ENCODE peak calls at places on chromosomes 12 and 14, in six cellular contexts. C is fibroblast of lung; Y is PC-9; S is CD8-positive, alpha-beta T cell; T is heart left ventricle; D is right atrium auricular region. O is an unnamed sample.

GRCh38 chr14:76500011-76500410 is 124.1 kb downstream of the ESRRB start:
- DNase-seq in C (peak; percentile 62), Y (no peak), S (no peak), T (no peak), D (no peak), O (peak; percentile 17)

GRCh38 chr12:77384941-77385340 is 319.6 kb upstream of the E2F7 start:
- DNase-seq in C (peak; percentile 21), Y (no peak), S (no peak), T (no peak), D (no peak), O (no peak)

GRCh38 chr14:93683241-93683640 is 105.0 kb downstream of the PRIMA1 start:
- DNase-seq in C (no peak), Y (no peak), S (no peak), T (no peak), D (no peak), O (peak; percentile 14)

GRCh38 chr12:124036117-124037109 is 63.4 kb downstream of the ZNF664 start:
- DNase-seq in C (peak; percentile 46), Y (no peak), S (peak; percentile 20), T (no peak), D (peak; percentile 13), O (peak; percentile 50)

GRCh38 chr14:50061664-50062437 is 54.5 kb downstream of the VCPKMT start:
- DNase-seq in C (peak; percentile 61), Y (peak; percentile 73), S (peak; percentile 64), T (peak; percentile 76), D (no peak), O (peak; percentile 12)

GRCh38 chr12:103737881-103738280 is 103.2 kb downstream of the NT5DC3 start:
- DNase-seq in C (no peak), Y (no peak), S (no peak), T (no peak), D (no peak), O (no peak)

GRCh38 chr12:64699504-64700115 is 59.6 kb downstream of the GNS start:
- DNase-seq in C (no peak), Y (no peak), S (no peak), T (peak; percentile 68), D (no peak), O (no peak)

GRCh38 chr12:130448044-130448821 is 110.5 kb downstream of the PIWIL1 start:
- DNase-seq in C (no peak), Y (no peak), S (no peak), T (peak; percentile 57), D (no peak), O (no peak)

GRCh38 chr12:40336573-40337199 is 111.9 kb downstream of the LRRK2 start:
- DNase-seq in C (peak; percentile 4), Y (no peak), S (no peak), T (no peak), D (no peak), O (peak; percentile 37)

GRCh38 chr14:105528859-105529505 is 2.6 kb downstream of the TMEM121 start:
- DNase-seq in C (no peak), Y (no peak), S (no peak), T (no peak), D (no peak), O (no peak)

GRCh38 chr14:76773956-76774355 is 12.7 kb downstream of the VASH1 start:
- DNase-seq in C (no peak), Y (no peak), S (no peak), T (no peak), D (peak; percentile 54), O (no peak)

GRCh38 chr14:100982764-100983163 is 79.2 kb upstream of the RTL1 start:
- DNase-seq in C (peak; percentile 60), Y (no peak), S (no peak), T (no peak), D (no peak), O (peak; percentile 13)

GRCh38 chr14:35929171-35929570 is 103.0 kb downstream of the BRMS1L start:
- DNase-seq in C (no peak), Y (no peak), S (no peak), T (no peak), D (no peak), O (no peak)
- TF ChIP-seq CTCF in C (no peak), Y (no peak), S (no peak), T (no peak), D (no peak), O (no peak)

DNA sequence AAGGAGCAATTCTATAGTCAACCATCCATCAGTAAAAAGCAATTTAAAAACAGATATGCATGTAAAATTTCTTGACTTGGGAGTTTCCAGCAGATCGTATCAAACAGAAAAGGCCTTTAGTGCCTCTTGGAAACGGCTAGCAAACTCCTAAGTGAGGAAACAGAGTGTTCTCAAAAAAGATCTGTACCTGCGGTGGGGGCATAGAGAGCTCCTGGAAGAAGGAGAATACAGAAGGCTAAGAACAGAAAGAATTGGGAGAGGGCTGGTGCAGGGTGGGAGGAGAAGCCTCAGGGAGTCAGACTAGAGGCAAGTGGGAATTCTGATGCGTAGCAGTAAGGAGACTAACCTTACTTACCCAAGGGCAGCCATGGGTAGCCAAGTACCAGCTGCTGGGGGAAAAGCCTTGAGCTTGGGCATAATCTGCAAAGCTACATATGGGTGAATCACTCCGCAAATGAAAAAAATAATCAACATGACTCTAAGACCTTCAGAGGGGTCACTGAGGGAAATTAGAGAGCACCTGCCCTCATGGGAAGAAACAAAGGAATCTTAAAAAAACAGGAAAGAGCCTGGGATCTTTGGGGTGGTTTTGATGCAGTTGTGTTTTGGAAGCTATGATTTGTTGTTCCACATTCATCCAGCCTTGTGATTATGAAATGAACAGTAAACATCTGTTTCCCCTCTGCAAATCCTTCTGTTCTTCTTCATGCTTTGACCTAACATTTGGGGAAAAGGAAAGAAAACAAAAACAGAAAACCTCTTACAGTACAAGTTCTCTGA is 10.4 kb downstream of the RHOJ start:
- DNase-seq in C (no peak), Y (no peak), S (no peak), T (no peak), D (no peak), O (no peak)
- H3K27ac ChIP-seq in C (no peak overlapping the region), Y (no peak overlapping the region), S (no peak overlapping the region), T (no peak overlapping the region), D (peak overlapping the region; percentile 35), O (no peak overlapping the region)

GRCh38 chr14:51206462-51206861 is 33.6 kb upstream of the TMX1 start:
- DNase-seq in C (no peak), Y (no peak), S (no peak), T (no peak), D (no peak), O (no peak)

GRCh38 chr14:51201890-51202289 is 38.2 kb upstream of the TMX1 start:
- DNase-seq in C (no peak), Y (no peak), S (no peak), T (no peak), D (no peak), O (no peak)

GRCh38 chr14:51205486-51205885 is 34.6 kb upstream of the TMX1 start:
- DNase-seq in C (no peak), Y (no peak), S (no peak), T (no peak), D (no peak), O (no peak)

GRCh38 chr14:51203881-51204280 is 36.2 kb upstream of the TMX1 start:
- DNase-seq in C (no peak), Y (no peak), S (no peak), T (no peak), D (no peak), O (no peak)

GRCh38 chr14:51202914-51203665 is 37.0 kb upstream of the TMX1 start:
- DNase-seq in C (no peak), Y (no peak), S (no peak), T (no peak), D (no peak), O (no peak)
- TF ChIP-seq CTCF in C (no peak), Y (no peak), S (no peak), T (no peak), D (no peak), O (no peak)

DNA sequence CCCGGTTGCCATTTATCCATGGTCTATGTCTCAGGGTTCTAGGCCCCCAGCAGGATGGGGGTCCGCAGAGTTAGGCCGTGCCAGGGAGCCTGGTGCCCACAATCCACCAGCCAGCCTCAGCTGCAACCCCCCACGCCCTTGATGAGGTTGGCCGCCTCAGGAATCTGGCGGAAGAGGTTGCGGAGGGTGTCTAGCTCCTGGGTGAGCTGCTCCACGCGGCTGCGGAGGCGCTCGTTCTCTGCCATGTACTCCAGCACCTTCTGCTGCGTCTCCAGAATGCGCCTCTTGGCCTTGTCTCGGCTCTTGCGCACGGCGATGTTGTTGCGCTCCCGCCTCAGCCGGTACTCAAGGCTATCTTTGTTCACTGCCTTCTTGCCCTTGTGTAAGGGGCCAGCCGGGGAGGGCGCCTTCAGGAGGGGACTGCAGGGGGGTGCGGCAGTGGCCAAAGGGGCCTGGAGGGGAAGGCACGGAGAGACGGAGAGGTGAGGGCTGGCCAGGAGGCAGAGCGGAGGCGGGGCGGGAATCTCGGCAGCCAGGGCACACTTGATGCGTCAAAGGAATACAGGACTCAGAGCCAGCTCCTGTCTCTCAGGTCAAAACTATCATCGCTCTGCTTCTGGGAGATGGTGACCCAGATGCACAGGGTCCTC is 1.6 kb downstream of the CEBPE start:
- DNase-seq in C (no peak), Y (no peak), S (no peak), T (no peak), D (no peak), O (no peak)
- H3K27ac ChIP-seq in C (no peak overlapping the region), Y (no peak overlapping the region), S (peak overlapping the region; percentile 59), T (no peak overlapping the region), D (no peak overlapping the region), O (no peak overlapping the region)

GRCh38 chr12:93896427-93896826 is 219.3 kb downstream of the CRADD start:
- DNase-seq in C (peak; percentile 35), Y (no peak), S (no peak), T (no peak), D (no peak), O (no peak)
- TF ChIP-seq CTCF in C (no peak), Y (no peak), S (no peak), T (peak; percentile 5), D (no peak), O (no peak)

GRCh38 chr12:115640929-115641328 is 636.6 kb downstream of the MED13L start:
- DNase-seq in C (peak; percentile 69), Y (no peak), S (no peak), T (no peak), D (no peak), O (no peak)
- H3K27ac ChIP-seq in C (no peak overlapping the region), Y (no peak overlapping the region), S (no peak overlapping the region), T (no peak overlapping the region), D (no peak overlapping the region), O (no peak overlapping the region)

GRCh38 chr12:118582863-118583262 is 206.5 kb downstream of the SUDS3 start:
- DNase-seq in C (no peak), Y (no peak), S (no peak), T (no peak), D (no peak), O (no peak)
- TF ChIP-seq CTCF in C (no peak), Y (no peak), S (no peak), T (no peak), D (no peak), O (no peak)

GRCh38 chr14:54786816-54787215 is 115.8 kb downstream of the GCH1 start:
- DNase-seq in C (no peak), Y (no peak), S (no peak), T (no peak), D (no peak), O (no peak)
- H3K27ac ChIP-seq in C (no peak overlapping the region), Y (no peak overlapping the region), S (no peak overlapping the region), T (no peak overlapping the region), D (peak overlapping the region; percentile 88), O (no peak overlapping the region)

GRCh38 chr14:38248629-38249028 is 7.3 kb downstream of the CLEC14A start:
- DNase-seq in C (no peak), Y (no peak), S (no peak), T (no peak), D (no peak), O (no peak)
- TF ChIP-seq CTCF in C (peak; percentile 33), Y (no peak), S (no peak), T (no peak), D (no peak), O (no peak)